ENCODE peak calls at places on chromosomes 5 and 9, in nine cellular contexts. One of them, this sample, is unnamed.
A peak's percentile ranks its signal among the peaks of the same experiment; 100 is the strongest.

GRCh38 chr5:16626696-16627264 is 10.0 kb upstream of the RETREG1 start:
- DNase-seq in fibroblast of pulmonary artery: peak; percentile 9
- DNase-seq in left ventricle myocardium inferior: no peak
- DNase-seq in HFF-Myc: no peak
- DNase-seq in PC-3: no peak
- DNase-seq in AG04450: no peak
- DNase-seq in psoas muscle: no peak
- DNase-seq in WERI-Rb-1: no peak
- DNase-seq in bronchial epithelial cell: no peak
- DNase-seq in this sample: no peak

GRCh38 chr5:71601222-71602026 is 14.3 kb downstream of the MCCC2 start:
- DNase-seq in left ventricle myocardium inferior: no peak
- DNase-seq in PC-3: peak; percentile 95
- DNase-seq in fibroblast of pulmonary artery: peak; percentile 95
- DNase-seq in psoas muscle: no peak
- DNase-seq in bronchial epithelial cell: peak; percentile 97
- DNase-seq in WERI-Rb-1: peak; percentile 34
- DNase-seq in AG04450: peak; percentile 91
- DNase-seq in HFF-Myc: peak; percentile 95
- DNase-seq in this sample: peak; percentile 97

GRCh38 chr5:76855961-76856360 is 6.1 kb downstream of the S100Z start:
- DNase-seq in PC-3: no peak
- DNase-seq in psoas muscle: no peak
- DNase-seq in HFF-Myc: no peak
- DNase-seq in bronchial epithelial cell: no peak
- DNase-seq in WERI-Rb-1: no peak
- DNase-seq in left ventricle myocardium inferior: no peak
- DNase-seq in fibroblast of pulmonary artery: no peak
- DNase-seq in AG04450: no peak
- DNase-seq in this sample: no peak

GRCh38 chr9:32300373-32300772 is 84.1 kb upstream of the ACO1 start:
- DNase-seq in bronchial epithelial cell: no peak
- DNase-seq in HFF-Myc: no peak
- DNase-seq in fibroblast of pulmonary artery: no peak
- DNase-seq in AG04450: no peak
- DNase-seq in psoas muscle: no peak
- DNase-seq in WERI-Rb-1: no peak
- DNase-seq in PC-3: no peak
- DNase-seq in left ventricle myocardium inferior: no peak
- DNase-seq in this sample: no peak

GRCh38 chr5:148740966-148741742 is 85.3 kb upstream of the ADRB2 start:
- DNase-seq in left ventricle myocardium inferior: no peak
- DNase-seq in HFF-Myc: peak; percentile 55
- DNase-seq in psoas muscle: no peak
- DNase-seq in AG04450: peak; percentile 72
- DNase-seq in bronchial epithelial cell: peak; percentile 76
- DNase-seq in PC-3: peak; percentile 96
- DNase-seq in fibroblast of pulmonary artery: peak; percentile 85
- DNase-seq in WERI-Rb-1: no peak
- DNase-seq in this sample: peak; percentile 77

GRCh38 chr9:94809778-94810177 is 83.3 kb downstream of the AOPEP start:
- DNase-seq in AG04450: no peak
- DNase-seq in HFF-Myc: no peak
- DNase-seq in left ventricle myocardium inferior: no peak
- DNase-seq in PC-3: no peak
- DNase-seq in WERI-Rb-1: no peak
- DNase-seq in bronchial epithelial cell: no peak
- DNase-seq in fibroblast of pulmonary artery: no peak
- DNase-seq in psoas muscle: no peak
- DNase-seq in this sample: peak; percentile 45

GRCh38 chr9:3263698-3264097 is 262.1 kb downstream of the RFX3 start:
- DNase-seq in PC-3: no peak
- DNase-seq in bronchial epithelial cell: no peak
- DNase-seq in HFF-Myc: no peak
- DNase-seq in psoas muscle: no peak
- DNase-seq in left ventricle myocardium inferior: no peak
- DNase-seq in WERI-Rb-1: no peak
- DNase-seq in AG04450: no peak
- DNase-seq in fibroblast of pulmonary artery: no peak
- DNase-seq in this sample: no peak

GRCh38 chr5:141657937-141658545 is 6.8 kb upstream of the FCHSD1 start:
- DNase-seq in bronchial epithelial cell: peak; percentile 90
- DNase-seq in HFF-Myc: no peak
- DNase-seq in AG04450: peak; percentile 79
- DNase-seq in WERI-Rb-1: no peak
- DNase-seq in psoas muscle: peak; percentile 19
- DNase-seq in fibroblast of pulmonary artery: peak; percentile 91
- DNase-seq in PC-3: peak; percentile 81
- DNase-seq in left ventricle myocardium inferior: no peak
- DNase-seq in this sample: peak; percentile 80

GRCh38 chr9:130172161-130172857 is at the start of gene NCS1:
- DNase-seq in AG04450: no peak
- DNase-seq in bronchial epithelial cell: peak; percentile 38
- DNase-seq in psoas muscle: peak; percentile 83
- DNase-seq in PC-3: peak; percentile 38
- DNase-seq in left ventricle myocardium inferior: peak; percentile 79
- DNase-seq in HFF-Myc: no peak
- DNase-seq in fibroblast of pulmonary artery: peak; percentile 63
- DNase-seq in WERI-Rb-1: peak; percentile 90
- DNase-seq in this sample: peak; percentile 77

GRCh38 chr9:92685022-92685421 is 15.1 kb upstream of the IPPK start:
- DNase-seq in fibroblast of pulmonary artery: no peak
- DNase-seq in AG04450: no peak
- DNase-seq in WERI-Rb-1: no peak
- DNase-seq in left ventricle myocardium inferior: no peak
- DNase-seq in PC-3: no peak
- DNase-seq in bronchial epithelial cell: no peak
- DNase-seq in HFF-Myc: no peak
- DNase-seq in psoas muscle: no peak
- DNase-seq in this sample: no peak

GRCh38 chr5:32282633-32283032 is 30.1 kb downstream of the MTMR12 start:
- DNase-seq in left ventricle myocardium inferior: no peak
- DNase-seq in AG04450: no peak
- DNase-seq in WERI-Rb-1: no peak
- DNase-seq in PC-3: no peak
- DNase-seq in psoas muscle: no peak
- DNase-seq in bronchial epithelial cell: no peak
- DNase-seq in fibroblast of pulmonary artery: no peak
- DNase-seq in HFF-Myc: no peak
- DNase-seq in this sample: no peak

GRCh38 chr5:125115180-125115495 is 368.7 kb upstream of the ZNF608 start:
- DNase-seq in HFF-Myc: no peak
- DNase-seq in PC-3: no peak
- DNase-seq in left ventricle myocardium inferior: no peak
- DNase-seq in AG04450: no peak
- DNase-seq in fibroblast of pulmonary artery: no peak
- DNase-seq in bronchial epithelial cell: no peak
- DNase-seq in WERI-Rb-1: no peak
- DNase-seq in psoas muscle: no peak
- DNase-seq in this sample: no peak

GRCh38 chr9:79615038-79615437 is 43.3 kb downstream of the TLE4 start:
- DNase-seq in AG04450: no peak
- DNase-seq in fibroblast of pulmonary artery: no peak
- DNase-seq in left ventricle myocardium inferior: no peak
- DNase-seq in bronchial epithelial cell: no peak
- DNase-seq in PC-3: no peak
- DNase-seq in psoas muscle: no peak
- DNase-seq in WERI-Rb-1: peak; percentile 41
- DNase-seq in HFF-Myc: no peak
- DNase-seq in this sample: no peak

GRCh38 chr9:75239176-75239575 is 150.9 kb downstream of the OSTF1 start:
- DNase-seq in HFF-Myc: peak; percentile 26
- DNase-seq in fibroblast of pulmonary artery: peak; percentile 78
- DNase-seq in bronchial epithelial cell: peak; percentile 98
- DNase-seq in AG04450: no peak
- DNase-seq in psoas muscle: no peak
- DNase-seq in left ventricle myocardium inferior: no peak
- DNase-seq in PC-3: peak; percentile 60
- DNase-seq in WERI-Rb-1: no peak
- DNase-seq in this sample: peak; percentile 98

GRCh38 chr9:91191443-91192378 is 170.0 kb downstream of the AUH start:
- DNase-seq in WERI-Rb-1: peak; percentile 57
- DNase-seq in HFF-Myc: no peak
- DNase-seq in PC-3: no peak
- DNase-seq in fibroblast of pulmonary artery: no peak
- DNase-seq in left ventricle myocardium inferior: no peak
- DNase-seq in psoas muscle: peak; percentile 55
- DNase-seq in AG04450: no peak
- DNase-seq in bronchial epithelial cell: no peak
- DNase-seq in this sample: no peak

GRCh38 chr5:38543074-38543473 is 13.4 kb downstream of the LIFR start:
- DNase-seq in fibroblast of pulmonary artery: no peak
- DNase-seq in WERI-Rb-1: no peak
- DNase-seq in HFF-Myc: no peak
- DNase-seq in left ventricle myocardium inferior: no peak
- DNase-seq in AG04450: no peak
- DNase-seq in PC-3: no peak
- DNase-seq in bronchial epithelial cell: no peak
- DNase-seq in psoas muscle: no peak
- DNase-seq in this sample: no peak

GRCh38 chr9:35518981-35519679 is 29.2 kb downstream of the RUSC2 start:
- DNase-seq in HFF-Myc: no peak
- DNase-seq in left ventricle myocardium inferior: no peak
- DNase-seq in PC-3: peak; percentile 70
- DNase-seq in fibroblast of pulmonary artery: peak; percentile 69
- DNase-seq in AG04450: no peak
- DNase-seq in WERI-Rb-1: no peak
- DNase-seq in bronchial epithelial cell: peak; percentile 63
- DNase-seq in psoas muscle: no peak
- DNase-seq in this sample: peak; percentile 73

GRCh38 chr5:37248970-37249819 is at the start of gene CPLANE1:
- DNase-seq in bronchial epithelial cell: peak; percentile 34
- DNase-seq in fibroblast of pulmonary artery: peak; percentile 83
- DNase-seq in AG04450: peak; percentile 29
- DNase-seq in WERI-Rb-1: peak; percentile 90
- DNase-seq in psoas muscle: peak; percentile 88
- DNase-seq in left ventricle myocardium inferior: peak; percentile 84
- DNase-seq in HFF-Myc: peak; percentile 14
- DNase-seq in PC-3: peak; percentile 74
- DNase-seq in this sample: peak; percentile 64
- TF ChIP-seq CTCF in bronchial epithelial cell: peak; percentile 33
- TF ChIP-seq CTCF in fibroblast of pulmonary artery: no peak
- TF ChIP-seq CTCF in AG04450: no peak
- TF ChIP-seq CTCF in WERI-Rb-1: no peak
- TF ChIP-seq CTCF in psoas muscle: peak; percentile 2
- TF ChIP-seq CTCF in left ventricle myocardium inferior: peak; percentile 32
- TF ChIP-seq CTCF in HFF-Myc: no peak
- TF ChIP-seq CTCF in PC-3: no peak
- TF ChIP-seq CTCF in this sample: no peak

DNA sequence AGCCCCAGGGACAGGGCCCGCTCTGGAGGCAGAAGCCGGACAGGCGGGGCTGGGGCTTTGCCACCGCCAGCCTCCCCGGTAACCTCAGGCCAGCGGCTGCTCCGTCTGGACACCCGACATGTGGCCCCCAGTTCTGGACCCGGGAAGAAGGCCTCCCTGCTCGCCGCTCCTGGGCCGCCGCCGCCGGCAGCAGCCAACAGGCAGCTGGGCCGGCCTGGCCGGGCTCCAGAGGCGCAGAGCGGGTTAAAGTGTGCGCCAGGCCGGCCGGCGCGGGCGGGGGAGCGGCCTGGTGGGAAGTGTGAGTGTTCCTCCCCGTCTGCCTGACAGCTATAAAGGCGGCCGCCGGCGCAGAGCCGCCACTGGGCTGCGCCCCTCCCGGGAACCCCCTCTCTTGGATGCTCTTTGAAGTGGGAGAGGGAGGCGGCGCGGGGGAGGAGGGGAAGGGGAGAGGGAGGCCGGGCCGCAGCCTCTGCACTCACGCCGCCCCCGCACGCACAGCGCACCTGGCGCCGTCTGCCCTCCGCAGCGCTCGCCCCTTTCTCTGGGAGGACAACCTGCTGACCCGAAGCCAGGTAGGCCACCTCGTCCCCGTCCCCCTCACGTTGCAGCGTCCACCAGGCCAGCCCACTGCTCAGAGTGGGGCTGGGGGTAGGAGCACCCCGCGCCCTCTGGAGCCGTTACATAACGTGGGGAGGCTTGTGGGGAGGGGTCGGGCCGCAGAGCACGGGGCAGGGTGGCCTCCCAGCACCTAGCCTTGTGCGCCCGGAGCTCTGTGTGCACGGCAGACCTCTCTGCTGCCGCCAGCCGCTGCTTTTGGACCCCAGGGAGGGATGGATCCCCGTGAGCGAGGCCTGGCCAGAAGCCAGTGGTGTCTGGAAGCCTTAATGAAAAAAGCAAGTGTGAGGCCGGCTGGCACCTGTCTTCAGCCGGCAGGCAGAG is at the start of gene ADAMTSL2:
- DNase-seq in HFF-Myc: no peak
- DNase-seq in bronchial epithelial cell: no peak
- DNase-seq in PC-3: no peak
- DNase-seq in WERI-Rb-1: no peak
- DNase-seq in fibroblast of pulmonary artery: peak; percentile 76
- DNase-seq in left ventricle myocardium inferior: peak; percentile 84
- DNase-seq in psoas muscle: peak; percentile 82
- DNase-seq in AG04450: no peak
- DNase-seq in this sample: no peak
- H3K4me3 ChIP-seq in HFF-Myc: no peak within 1 kb of the TSS
- H3K4me3 ChIP-seq in bronchial epithelial cell: no peak within 1 kb of the TSS
- H3K4me3 ChIP-seq in PC-3: no peak within 1 kb of the TSS
- H3K4me3 ChIP-seq in WERI-Rb-1: no peak within 1 kb of the TSS
- H3K4me3 ChIP-seq in fibroblast of pulmonary artery: peak within 1 kb of the TSS; percentile 33
- H3K4me3 ChIP-seq in left ventricle myocardium inferior: peak within 1 kb of the TSS; percentile 69
- H3K4me3 ChIP-seq in psoas muscle: peak within 1 kb of the TSS; percentile 47
- H3K4me3 ChIP-seq in AG04450: no peak within 1 kb of the TSS
- H3K4me3 ChIP-seq in this sample: no peak within 1 kb of the TSS

GRCh38 chr9:82957526-82958379 is 105.2 kb downstream of the RASEF start:
- DNase-seq in left ventricle myocardium inferior: no peak
- DNase-seq in psoas muscle: no peak
- DNase-seq in PC-3: no peak
- DNase-seq in WERI-Rb-1: no peak
- DNase-seq in HFF-Myc: no peak
- DNase-seq in bronchial epithelial cell: no peak
- DNase-seq in AG04450: no peak
- DNase-seq in fibroblast of pulmonary artery: no peak
- DNase-seq in this sample: no peak

GRCh38 chr9:82961504-82962125 is 101.3 kb downstream of the RASEF start:
- DNase-seq in HFF-Myc: peak; percentile 52
- DNase-seq in WERI-Rb-1: peak; percentile 83
- DNase-seq in bronchial epithelial cell: peak; percentile 71
- DNase-seq in AG04450: peak; percentile 41
- DNase-seq in fibroblast of pulmonary artery: peak; percentile 83
- DNase-seq in psoas muscle: peak; percentile 61
- DNase-seq in left ventricle myocardium inferior: peak; percentile 41
- DNase-seq in PC-3: peak; percentile 83
- DNase-seq in this sample: peak; percentile 85
- TF ChIP-seq CTCF in HFF-Myc: peak; percentile 89
- TF ChIP-seq CTCF in WERI-Rb-1: peak; percentile 86
- TF ChIP-seq CTCF in bronchial epithelial cell: peak; percentile 86
- TF ChIP-seq CTCF in AG04450: peak; percentile 92
- TF ChIP-seq CTCF in fibroblast of pulmonary artery: peak; percentile 90
- TF ChIP-seq CTCF in psoas muscle: peak; percentile 77
- TF ChIP-seq CTCF in left ventricle myocardium inferior: peak; percentile 82
- TF ChIP-seq CTCF in PC-3: peak; percentile 82
- TF ChIP-seq CTCF in this sample: peak; percentile 93

DNA sequence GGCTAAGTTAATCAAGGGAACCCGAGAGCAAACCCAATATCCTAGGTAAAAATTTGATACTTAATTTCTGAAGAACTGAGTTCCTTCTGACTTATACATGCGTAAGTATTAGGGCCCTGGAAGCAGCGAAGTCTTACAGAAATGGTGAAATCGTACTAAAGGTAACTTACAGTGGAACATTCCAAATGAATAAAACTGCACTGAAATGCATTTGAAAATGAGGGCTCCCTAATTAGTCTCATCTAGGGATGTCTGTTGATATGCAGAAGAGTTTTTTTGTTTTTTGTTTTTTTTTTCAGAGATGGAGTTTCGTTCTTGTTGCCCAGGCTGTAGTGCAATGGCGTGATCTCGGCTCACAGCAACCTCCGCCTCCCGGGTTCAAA is 10.4 kb upstream of the NANS start:
- DNase-seq in WERI-Rb-1: no peak
- DNase-seq in AG04450: no peak
- DNase-seq in bronchial epithelial cell: no peak
- DNase-seq in psoas muscle: no peak
- DNase-seq in PC-3: no peak
- DNase-seq in left ventricle myocardium inferior: no peak
- DNase-seq in HFF-Myc: no peak
- DNase-seq in fibroblast of pulmonary artery: no peak
- DNase-seq in this sample: no peak
- H3K4me3 ChIP-seq in WERI-Rb-1: no peak overlapping the region
- H3K4me3 ChIP-seq in AG04450: no peak overlapping the region
- H3K4me3 ChIP-seq in bronchial epithelial cell: no peak overlapping the region
- H3K4me3 ChIP-seq in psoas muscle: no peak overlapping the region
- H3K4me3 ChIP-seq in PC-3: no peak overlapping the region
- H3K4me3 ChIP-seq in left ventricle myocardium inferior: no peak overlapping the region
- H3K4me3 ChIP-seq in HFF-Myc: no peak overlapping the region
- H3K4me3 ChIP-seq in fibroblast of pulmonary artery: no peak overlapping the region
- H3K4me3 ChIP-seq in this sample: no peak overlapping the region